ENCODE peak calls at places on chromosomes 11 and 22, in four cellular contexts. P is fibroblast of lung; Z is stimulated activated CD4-positive, alpha-beta T cell treated with anti-CD3 and anti-CD28 coated beads, Interleukin-1b, Interleukin-23, amount 100 ng/mL, for 24 hours; S is GM23248. U is an unnamed sample.

GRCh38 chr11:12793506-12793905 is 119.3 kb downstream of the TEAD1 start:
- DNase-seq in P (no peak), S (no peak), Z (no peak), U (no peak)

GRCh38 chr11:82682003-82682751 is 51.5 kb downstream of the FAM181B start:
- DNase-seq in Z (no peak), P (peak), S (peak), U (no peak)

GRCh38 chr11:77322506-77322905 is 21.0 kb upstream of the GDPD4 start:
- DNase-seq in S (peak), Z (no peak), P (peak), U (no peak)

GRCh38 chr11:76794371-76795284 is 11.5 kb downstream of the TSKU start:
- DNase-seq in P (no peak), Z (no peak), S (no peak), U (no peak)

GRCh38 chr11:3169235-3169951 is 4.3 kb upstream of the OSBPL5 start:
- DNase-seq in P (peak), S (peak), Z (peak), U (no peak)

GRCh38 chr11:70824590-70825300 is 426.4 kb downstream of the CTTN start:
- DNase-seq in S (no peak), P (no peak), Z (no peak), U (no peak)

GRCh38 chr22:44671742-44672141 is 30.3 kb upstream of the PRR5 start:
- DNase-seq in P (peak), S (peak), Z (no peak), U (no peak)

GRCh38 chr22:43154887-43155536 is 3.7 kb downstream of the TSPO start:
- DNase-seq in Z (no peak), S (peak), P (no peak), U (no peak)

GRCh38 chr22:28953399-28953798 is 70.0 kb downstream of the ZNRF3 start:
- DNase-seq in S (no peak), Z (no peak), P (no peak), U (no peak)

GRCh38 chr22:29309332-29310064 is 3.0 kb downstream of the GAS2L1 start:
- DNase-seq in P (no peak), S (peak), Z (no peak), U (no peak)

GRCh38 chr22:45823331-45823730 is 151.7 kb downstream of the ATXN10 start:
- DNase-seq in Z (no peak), P (no peak), S (no peak), U (no peak)

GRCh38 chr11:69839516-69839915 is 20.3 kb upstream of the FGF3 start:
- DNase-seq in Z (no peak), P (no peak), S (no peak), U (no peak)

GRCh38 chr11:23313001-23313400 is 452.7 kb upstream of the CCDC179 start:
- DNase-seq in Z (no peak), P (no peak), S (no peak), U (no peak)

GRCh38 chr11:133892584-133893380 is 47.5 kb upstream of the SPATA19 start:
- DNase-seq in Z (no peak), S (no peak), P (no peak), U (no peak)

GRCh38 chr11:6362868-6363678 is 27.2 kb upstream of the SMPD1 start:
- DNase-seq in P (peak), Z (peak), S (peak), U (peak)

GRCh38 chr11:13208921-13209320 is 68.7 kb upstream of the BMAL1 start:
- DNase-seq in S (peak), P (no peak), Z (no peak), U (no peak)

GRCh38 chr11:44416776-44417175 is 106.8 kb upstream of the ALX4 start:
- DNase-seq in P (no peak), S (no peak), Z (no peak), U (no peak)

GRCh38 chr11:128336203-128336602 is 251.2 kb downstream of the ETS1 start:
- DNase-seq in P (peak), Z (no peak), S (peak), U (no peak)

GRCh38 chr22:19663286-19663815 is 51.0 kb upstream of the SEPTIN5 start:
- DNase-seq in P (peak), S (peak), Z (no peak), U (no peak)

GRCh38 chr22:50180727-50181521 is 4.8 kb upstream of the TRABD start:
- DNase-seq in Z (no peak), P (no peak), S (no peak), U (no peak)

GRCh38 chr11:58222730-58223129 is 6.0 kb downstream of the OR10Q1 start:
- DNase-seq in Z (no peak), P (no peak), S (peak), U (no peak)

GRCh38 chr11:45354976-45355705 is 69.0 kb upstream of the SYT13 start:
- DNase-seq in Z (peak), S (peak), P (peak), U (no peak)

GRCh38 chr11:57167125-57167839 is 14.5 kb upstream of the LRRC55 start:
- DNase-seq in Z (no peak), S (no peak), P (no peak), U (no peak)

GRCh38 chr11:121525376-121525775 is 72.6 kb upstream of the SORL1-AS1 start:
- DNase-seq in P (no peak), S (no peak), Z (no peak), U (no peak)

GRCh38 chr22:30830907-30831306 is 136.2 kb downstream of the OSBP2 start:
- DNase-seq in P (peak), S (peak), Z (no peak), U (no peak)

GRCh38 chr11:16986434-16987204 is 27.6 kb downstream of the PLEKHA7 start:
- DNase-seq in Z (peak), S (no peak), P (no peak), U (no peak)

GRCh38 chr11:69670158-69670845 is 4.9 kb downstream of the LTO1 start:
- DNase-seq in P (peak), S (peak), Z (peak), U (peak)

GRCh38 chr11:81005595-81005994 is 1564.8 kb upstream of the TENM4 start:
- DNase-seq in P (peak), S (peak), Z (no peak), U (no peak)

GRCh38 chr22:22156716-22157499 is 87.7 kb upstream of the VPREB1 start:
- DNase-seq in P (peak), S (peak), Z (peak), U (no peak)

GRCh38 chr11:1206391-1207271 is 16.2 kb upstream of the MUC5B start:
- DNase-seq in P (no peak), Z (no peak), S (no peak), U (no peak)

GRCh38 chr11:134716582-134716981 is 304.5 kb upstream of the B3GAT1 start:
- DNase-seq in Z (no peak), S (no peak), P (no peak), U (no peak)

GRCh38 chr11:112977620-112978212 is 16.5 kb downstream of the NCAM1 start:
- DNase-seq in Z (no peak), S (peak), P (peak), U (no peak)

GRCh38 chr11:74696488-74696887 is 34.7 kb downstream of the CHRDL2 start:
- DNase-seq in Z (no peak), P (no peak), S (no peak), U (no peak)

GRCh38 chr11:27116684-27117083 is 76.1 kb downstream of the BBOX1 start:
- DNase-seq in S (peak), Z (no peak), P (peak), U (no peak)

GRCh38 chr11:117026593-117027330 is 71.5 kb downstream of the SIK3 start:
- DNase-seq in Z (no peak), S (peak), P (peak), U (no peak)

GRCh38 chr22:26286091-26286780 is 117.0 kb downstream of the SEZ6L start:
- DNase-seq in S (peak), P (no peak), Z (no peak), U (no peak)

U was measured in D721Med.